ENCODE peak calls at places on chromosomes 5 and 9, in ten cellular contexts. Q, N, Y, E, W, R, B, K, M and P are unnamed samples.

GRCh38 chr9:116656535-116656934 is 30.6 kb upstream of the TRIM32 start:
- DNase-seq in Q (no peak), N (no peak), Y (no peak), E (peak), W (no peak), R (no peak), B (no peak), K (no peak), M (no peak), P (peak)

GRCh38 chr9:79431019-79431679 is 140.6 kb upstream of the TLE4 start:
- DNase-seq in Q (no peak), N (no peak), Y (no peak), E (no peak), W (no peak), R (peak), B (no peak), K (no peak), M (no peak), P (peak)

GRCh38 chr9:14027114-14027812 is 286.7 kb downstream of the NFIB start:
- DNase-seq in Q (no peak), N (no peak), Y (no peak), E (no peak), W (no peak), R (peak), B (no peak), K (no peak), M (no peak), P (peak)

GRCh38 chr9:110115868-110116542 is 92.0 kb downstream of the C9orf152 start:
- DNase-seq in Q (no peak), N (peak), Y (no peak), E (no peak), W (no peak), R (peak), B (no peak), K (no peak), M (no peak), P (no peak)

GRCh38 chr5:132138260-132138659 is 64.7 kb downstream of the CSF2 start:
- DNase-seq in Q (no peak), N (peak), Y (no peak), E (no peak), W (no peak), R (no peak), B (no peak), K (no peak), M (no peak), P (no peak)

GRCh38 chr5:33834334-33834733 is 57.5 kb downstream of the ADAMTS12 start:
- DNase-seq in Q (no peak), N (peak), Y (no peak), E (no peak), W (no peak), R (peak), B (no peak), K (no peak), M (no peak), P (no peak)

GRCh38 chr5:10559151-10559550 is 4.7 kb upstream of the ANKRD33B start:
- DNase-seq in Q (no peak), N (no peak), Y (no peak), E (no peak), W (no peak), R (no peak), B (no peak), K (no peak), M (no peak), P (no peak)

GRCh38 chr5:58259685-58260152 is 200.2 kb downstream of the PLK2 start:
- DNase-seq in Q (no peak), N (peak), Y (no peak), E (no peak), W (no peak), R (peak), B (no peak), K (no peak), M (peak), P (no peak)

GRCh38 chr9:279674-280073 is 65.0 kb downstream of the DOCK8 start:
- DNase-seq in Q (no peak), N (no peak), Y (no peak), E (no peak), W (no peak), R (no peak), B (no peak), K (no peak), M (no peak), P (no peak)

GRCh38 chr5:74916831-74917710 is 50.9 kb upstream of the FAM169A start:
- DNase-seq in Q (no peak), N (peak), Y (no peak), E (no peak), W (no peak), R (no peak), B (no peak), K (no peak), M (no peak), P (peak)

GRCh38 chr9:34279431-34279830 is 49.6 kb downstream of the KIF24 start:
- DNase-seq in Q (no peak), N (no peak), Y (no peak), E (no peak), W (no peak), R (no peak), B (no peak), K (no peak), M (no peak), P (peak)

GRCh38 chr9:87184956-87185642 is 237.8 kb upstream of the GAS1 start:
- DNase-seq in Q (no peak), N (peak), Y (no peak), E (no peak), W (no peak), R (no peak), B (no peak), K (no peak), M (no peak), P (no peak)

GRCh38 chr5:145975001-145975360 is 38.6 kb downstream of the SH3RF2 start:
- DNase-seq in Q (no peak), N (peak), Y (no peak), E (no peak), W (no peak), R (no peak), B (no peak), K (no peak), M (no peak), P (no peak)

GRCh38 chr5:97478513-97478912 is 295.5 kb upstream of the RIOK2 start:
- DNase-seq in Q (no peak), N (no peak), Y (no peak), E (no peak), W (no peak), R (no peak), B (no peak), K (no peak), M (peak), P (peak)